ENCODE peak calls at places on chromosome 19, in five cellular contexts. X is endothelial cell; I is tibial artery; R is ovary; P is activated CD8-positive, alpha-beta T cell treated with anti-CD3 and anti-CD28 coated beads for 36 hours. U is an unnamed sample.
A peak's percentile ranks its signal among the peaks of the same experiment; 100 is the strongest.

GRCh38 chr19:29686285-29686805 is 21.1 kb downstream of the PLEKHF1 start:
- DNase-seq in X (no peak), I (no peak), P (no peak), R (no peak), U (no peak)

GRCh38 chr19:54317108-54317964 is 4.4 kb upstream of the LILRA5 start:
- DNase-seq in R (no peak), X (no peak), I (no peak), P (no peak), U (no peak)

GRCh38 chr19:38769635-38770211 is 3.6 kb downstream of the LGALS7 start:
- DNase-seq in P (peak; percentile 90), R (peak; percentile 75), I (peak; percentile 86), X (peak; percentile 87), U (peak; percentile 88)

GRCh38 chr19:52140077-52140710 is 456 bp upstream of the ZNF616 start:
- DNase-seq in I (no peak), P (no peak), X (no peak), R (no peak), U (no peak)

GRCh38 chr19:19541572-19541971 is 3.5 kb downstream of the CILP2 start:
- DNase-seq in P (no peak), X (no peak), R (no peak), I (no peak), U (no peak)

GRCh38 chr19:31913103-31913710 is 432.2 kb upstream of the ZNF507 start:
- DNase-seq in P (no peak), I (no peak), R (no peak), X (no peak), U (no peak)

GRCh38 chr19:33234736-33235135 is 9.1 kb upstream of the SLC7A10 start:
- DNase-seq in I (no peak), R (no peak), X (no peak), P (no peak), U (no peak)

GRCh38 chr19:56111601-56112312 is 9.3 kb downstream of the ZNF787 start:
- DNase-seq in I (no peak), P (peak; percentile 80), R (no peak), X (no peak), U (no peak)

GRCh38 chr19:31340059-31341025 is 8.9 kb downstream of the TSHZ3 start:
- DNase-seq in I (no peak), P (peak; percentile 20), R (peak; percentile 49), X (no peak), U (no peak)

GRCh38 chr19:10503002-10503789 is at the start of gene KEAP1:
- DNase-seq in I (peak; percentile 41), X (peak; percentile 28), P (peak; percentile 48), R (peak; percentile 54), U (no peak)

GRCh38 chr19:47113446-47114348 is at the start of gene ZC3H4:
- DNase-seq in X (peak; percentile 93), I (peak; percentile 93), R (peak; percentile 98), P (peak; percentile 98), U (peak; percentile 97)

GRCh38 chr19:47021536-47022139 is 2.0 kb downstream of the NPAS1 start:
- DNase-seq in R (no peak), I (no peak), X (no peak), P (no peak), U (no peak)

GRCh38 chr19:38837656-38838121 is 6.1 kb upstream of the ECH1 start:
- DNase-seq in R (no peak), I (no peak), X (no peak), P (no peak), U (no peak)

GRCh38 chr19:51259348-51260245 is 8.7 kb downstream of the SIGLECL1 start:
- DNase-seq in P (peak; percentile 70), R (no peak), X (peak; percentile 66), I (peak; percentile 27), U (no peak)

GRCh38 chr19:54023191-54023590 is 31.8 kb downstream of the CACNG6 start:
- DNase-seq in P (no peak), X (no peak), R (no peak), I (no peak), U (no peak)

GRCh38 chr19:13093407-13094284 is 9.0 kb downstream of the LYL1 start:
- DNase-seq in I (peak; percentile 78), X (peak; percentile 83), P (peak; percentile 91), R (peak; percentile 85), U (peak; percentile 93)

GRCh38 chr19:55638864-55639359 is 1.9 kb upstream of the ZNF580 start:
- DNase-seq in I (no peak), R (peak; percentile 51), P (peak; percentile 83), X (peak; percentile 55), U (no peak)

GRCh38 chr19:53509443-53509842 is 28.5 kb upstream of the ZNF331 start:
- DNase-seq in P (no peak), I (no peak), X (no peak), R (no peak), U (no peak)

GRCh38 chr19:38745316-38745715 is 1.0 kb upstream of the CAPN12 start:
- DNase-seq in I (no peak), P (no peak), R (no peak), X (no peak), U (no peak)

GRCh38 chr19:18000480-18000980 is 7.4 kb upstream of the ARRDC2 start:
- DNase-seq in P (peak; percentile 98), R (no peak), X (no peak), I (no peak), U (no peak)

GRCh38 chr19:8148410-8149231 is 771 bp downstream of the FBN3 start:
- DNase-seq in P (peak; percentile 14), X (peak; percentile 52), I (no peak), R (no peak), U (no peak)

GRCh38 chr19:48629599-48630288 is 7.4 kb downstream of the DBP start:
- DNase-seq in R (peak; percentile 88), P (peak; percentile 46), X (peak; percentile 68), I (no peak), U (no peak)

GRCh38 chr19:38550376-38550775 is 67.4 kb downstream of the MAP4K1 start:
- DNase-seq in I (no peak), P (no peak), R (no peak), X (no peak), U (no peak)

GRCh38 chr19:2291185-2291751 is 9.3 kb upstream of the PEAK3 start:
- DNase-seq in P (no peak), R (no peak), I (no peak), X (no peak), U (no peak)

GRCh38 chr19:32824136-32824835 is 45.3 kb downstream of the SLC7A9 start:
- DNase-seq in I (no peak), P (no peak), X (no peak), R (no peak), U (no peak)

GRCh38 chr19:28934626-28935025 is 278.3 kb downstream of the UQCRFS1 start:
- DNase-seq in P (no peak), X (no peak), R (no peak), I (no peak), U (no peak)

GRCh38 chr19:10074153-10074552 is 12.0 kb upstream of the SHFL start:
- DNase-seq in R (no peak), X (no peak), I (no peak), P (peak; percentile 71), U (no peak)

GRCh38 chr19:46579286-46579944 is 21.7 kb upstream of the CALM3 start:
- DNase-seq in X (peak; percentile 73), R (no peak), P (peak; percentile 76), I (no peak), U (peak; percentile 72)

GRCh38 chr19:49552749-49553148 is 24.9 kb downstream of the RCN3 start:
- DNase-seq in P (peak; percentile 44), R (no peak), X (no peak), I (no peak), U (no peak)

GRCh38 chr19:33628921-33629825 is 7.4 kb downstream of the CHST8 start:
- DNase-seq in R (no peak), X (no peak), I (no peak), P (no peak), U (no peak)

GRCh38 chr19:17632577-17632976 is 55.6 kb downstream of the UNC13A start:
- DNase-seq in X (no peak), I (no peak), P (no peak), R (no peak), U (no peak)

GRCh38 chr19:7734220-7735203 is 2.6 kb upstream of the CLEC4G start:
- DNase-seq in P (no peak), I (no peak), R (no peak), X (no peak), U (no peak)

DNA sequence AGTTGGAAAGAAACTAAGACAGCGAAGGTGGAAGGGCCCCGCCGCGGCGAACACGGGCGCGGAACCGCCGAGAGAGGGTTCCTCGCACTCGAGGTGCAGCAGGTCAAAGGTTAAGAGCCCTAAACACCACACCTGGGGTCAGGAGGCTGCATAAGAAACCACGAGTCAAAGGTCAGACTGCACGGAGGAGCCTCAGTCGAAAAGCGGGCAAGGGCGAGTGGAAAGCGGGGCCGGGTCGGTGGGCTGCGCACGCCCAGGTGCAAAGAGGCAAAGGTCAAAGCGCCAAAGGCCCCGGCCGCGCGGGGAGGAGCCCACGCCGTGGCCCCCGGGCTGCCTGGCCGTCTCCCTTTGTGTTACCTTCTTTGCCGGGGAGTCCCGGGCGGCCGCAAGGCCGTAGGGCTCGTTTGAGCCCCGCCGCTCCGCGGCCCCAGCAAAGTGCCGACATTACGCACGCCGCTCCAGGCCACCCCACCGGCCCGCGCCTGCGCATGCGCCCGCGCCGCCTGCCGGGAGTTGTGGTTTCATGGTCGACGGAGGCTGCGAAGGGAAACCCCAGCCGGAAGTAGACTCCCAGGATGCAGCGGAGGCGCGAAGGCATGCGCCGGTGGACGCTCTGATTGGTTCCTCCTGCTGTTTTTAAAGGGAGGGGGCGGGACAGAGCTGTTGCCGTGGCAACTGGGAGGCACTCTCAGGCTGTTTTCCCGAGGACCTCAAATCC is at the start of gene POLRMT:
- DNase-seq in R (peak; percentile 98), P (peak; percentile 98), X (peak; percentile 94), I (peak; percentile 98), U (peak; percentile 99)
- TF ChIP-seq CTCF in R (peak; percentile 34), P (no peak), X (no peak), I (no peak), U (no peak)

GRCh38 chr19:41859618-41860418 is at the start of gene RPS19:
- DNase-seq in X (peak; percentile 98), R (peak; percentile 99), P (peak; percentile 98), I (peak; percentile 97), U (peak; percentile 99)
- TF ChIP-seq CTCF in X (peak; percentile 77), R (peak; percentile 95), P (peak; percentile 65), I (peak; percentile 64), U (peak; percentile 64)

GRCh38 chr19:4580021-4580901 is 20.8 kb upstream of the SEMA6B start:
- DNase-seq in X (no peak), I (no peak), P (no peak), R (no peak), U (no peak)
- TF ChIP-seq CTCF in X (no peak), I (no peak), P (no peak), R (no peak), U (no peak)

DNA sequence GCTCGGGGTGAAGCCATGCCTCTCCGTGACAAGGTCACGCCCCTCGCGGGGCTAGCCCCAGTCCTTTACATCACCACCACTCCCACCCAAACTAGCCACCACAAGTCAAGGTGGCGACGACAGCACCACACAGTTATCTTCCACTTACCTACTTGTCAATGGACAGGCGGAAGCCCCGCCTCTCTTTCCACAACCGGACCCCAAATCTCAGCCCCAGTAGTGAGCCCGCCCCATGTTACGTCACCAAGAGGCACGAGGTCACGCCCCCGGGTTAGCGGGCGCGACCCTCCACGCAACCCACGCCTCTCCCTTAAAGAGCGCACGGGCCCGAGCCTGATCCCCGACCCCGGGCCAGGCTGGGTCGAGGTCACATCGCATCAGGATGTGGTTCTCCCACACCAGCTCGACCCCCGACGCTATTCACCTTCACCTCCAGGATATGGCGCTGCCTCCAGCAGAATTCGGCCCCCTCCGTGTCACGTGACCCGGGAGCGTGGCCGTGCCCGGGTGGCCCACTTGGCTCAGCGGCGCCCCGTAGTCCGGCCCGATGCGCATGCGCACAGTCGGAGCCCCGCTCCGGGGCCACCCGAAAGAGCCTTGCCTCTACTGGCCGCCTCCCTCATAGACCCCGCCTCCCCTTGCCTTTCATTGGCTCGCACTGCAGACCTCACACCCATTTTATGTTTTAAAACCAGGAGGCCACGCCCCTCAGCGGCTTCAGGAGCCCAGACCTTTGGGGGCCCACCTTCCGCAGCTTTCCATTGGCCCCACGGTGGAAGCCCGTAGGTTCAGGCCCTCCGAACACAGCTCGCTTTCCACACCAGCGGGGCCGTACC is 18.2 kb downstream of the SYDE1 start:
- DNase-seq in R (peak; percentile 98), P (peak; percentile 100), X (peak; percentile 100), I (peak; percentile 98), U (peak; percentile 99)
- TF ChIP-seq CTCF in R (no peak), P (no peak), X (no peak), I (no peak), U (no peak)